ENCODE peak calls at places on chromosomes 12 and 14, in five cellular contexts. Y is left ventricle myocardium inferior, O is BJ, I is astrocyte of the cerebellum, M is kidney. E is an unnamed sample.

GRCh38 chr12:120515496-120515895 is 13.5 kb downstream of the COQ5 start:
- DNase-seq in M (no peak), O (no peak), Y (no peak), I (no peak), E (no peak)

GRCh38 chr12:55930771-55931316 is at the start of gene DGKA:
- DNase-seq in Y (peak), I (peak), O (no peak), M (peak), E (peak)

GRCh38 chr12:106710143-106710893 is 64.2 kb upstream of the RIC8B start:
- DNase-seq in I (no peak), Y (no peak), M (no peak), O (no peak), E (no peak)

GRCh38 chr14:44149597-44149996 is 357.5 kb downstream of the FSCB start:
- DNase-seq in I (no peak), O (no peak), Y (no peak), M (no peak), E (no peak)

GRCh38 chr12:3317481-3317815 is 173.6 kb upstream of the PRMT8 start:
- DNase-seq in Y (no peak), M (peak), I (no peak), O (no peak), E (no peak)

GRCh38 chr12:11446372-11446771 is 51.0 kb upstream of the PRB2 start:
- DNase-seq in I (no peak), M (no peak), O (no peak), Y (no peak), E (peak)

GRCh38 chr12:8658361-8658760 is 4.3 kb downstream of the MFAP5 start:
- DNase-seq in Y (no peak), M (no peak), O (peak), I (peak), E (peak)

GRCh38 chr12:12796928-12797788 is 11.7 kb downstream of the APOLD1 start:
- DNase-seq in I (no peak), M (no peak), Y (no peak), O (no peak), E (no peak)

GRCh38 chr14:103141117-103141796 is 18.0 kb downstream of the TNFAIP2 start:
- DNase-seq in O (no peak), Y (no peak), I (no peak), M (peak), E (peak)

GRCh38 chr14:99690636-99691035 is 6.5 kb downstream of the CYP46A1 start:
- DNase-seq in O (no peak), M (no peak), I (no peak), Y (no peak), E (no peak)

GRCh38 chr14:92341791-92342190 is 18.8 kb downstream of the SLC24A4 start:
- DNase-seq in O (no peak), I (no peak), M (no peak), Y (no peak), E (no peak)

GRCh38 chr12:11695321-11695720 is 45.8 kb downstream of the ETV6 start:
- DNase-seq in M (no peak), Y (no peak), O (no peak), I (peak), E (peak)

GRCh38 chr14:86654558-86655184 is 1124.7 kb downstream of the FLRT2 start:
- DNase-seq in O (no peak), M (peak), I (peak), Y (peak), E (peak)

GRCh38 chr12:85441025-85441424 is 161.0 kb downstream of the ALX1 start:
- DNase-seq in O (no peak), Y (no peak), M (no peak), I (no peak), E (no peak)

GRCh38 chr12:85440273-85440672 is 160.3 kb downstream of the ALX1 start:
- DNase-seq in M (no peak), I (no peak), O (no peak), Y (no peak), E (no peak)

GRCh38 chr12:85445060-85445938 is 165.3 kb downstream of the ALX1 start:
- DNase-seq in O (no peak), M (no peak), I (no peak), Y (no peak), E (no peak)

DNA sequence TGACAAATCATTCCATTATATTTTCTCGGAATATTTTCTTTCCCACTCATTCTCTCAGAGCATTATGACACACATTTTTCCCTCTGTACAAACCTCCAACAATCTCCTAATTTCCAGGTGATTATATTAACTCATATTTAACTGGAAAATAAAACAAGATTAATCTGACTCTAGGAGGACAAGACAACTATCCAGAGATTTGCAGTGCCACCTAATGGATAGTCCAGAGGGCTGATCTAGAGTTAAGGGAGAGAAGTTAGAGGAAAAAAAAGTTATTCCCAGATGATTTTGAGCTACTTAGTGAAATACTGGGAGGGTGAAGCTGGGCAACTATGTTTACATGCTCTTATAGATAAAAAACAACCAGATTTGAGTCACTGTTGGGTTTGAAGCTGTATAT is 161.7 kb downstream of the ALX1 start:
- DNase-seq in M (no peak), O (no peak), I (peak), Y (no peak), E (peak)
- TF ChIP-seq CTCF in M (peak), O (peak), I (peak), Y (no peak), E (peak)

GRCh38 chr14:65261946-65262345 is 150.6 kb upstream of the FUT8 start:
- DNase-seq in Y (no peak), I (no peak), O (no peak), M (no peak), E (no peak)

GRCh38 chr14:65259000-65259399 is 153.5 kb upstream of the FUT8 start:
- DNase-seq in O (no peak), M (no peak), Y (no peak), I (no peak), E (no peak)

GRCh38 chr14:65261425-65261920 is 151.1 kb upstream of the FUT8 start:
- DNase-seq in O (no peak), M (no peak), I (no peak), Y (no peak), E (peak)

GRCh38 chr14:65260786-65261185 is 151.7 kb upstream of the FUT8 start:
- DNase-seq in I (no peak), Y (no peak), M (no peak), O (no peak), E (peak)

GRCh38 chr14:65263161-65263788 is 149.3 kb upstream of the FUT8 start:
- DNase-seq in I (no peak), Y (no peak), O (no peak), M (no peak), E (no peak)
- TF ChIP-seq CTCF in I (no peak), Y (no peak), O (no peak), M (no peak), E (no peak)

GRCh38 chr12:49671051-49671765 is 36.0 kb downstream of the FMNL3 start:
- DNase-seq in O (no peak), M (peak), I (no peak), Y (no peak), E (no peak)
- TF ChIP-seq CTCF in O (no peak), M (no peak), I (no peak), Y (no peak), E (no peak)

GRCh38 chr12:116141110-116141832 is 136.2 kb downstream of the MED13L start:
- DNase-seq in O (no peak), Y (no peak), M (no peak), I (no peak), E (no peak)
- TF ChIP-seq CTCF in O (no peak), Y (peak), M (no peak), I (no peak), E (peak)

GRCh38 chr12:44317651-44318126 is 481.8 kb downstream of the TMEM117 start:
- DNase-seq in Y (no peak), I (peak), M (no peak), O (no peak), E (peak)
- TF ChIP-seq CTCF in Y (peak), I (peak), M (peak), O (peak), E (peak)